ENCODE peak calls at places on chromosomes 12 and 14, in six cellular contexts. One of them, this sample, is unnamed. For H3K36me3, the result is how much of the 10 kb centered on the place peaks cover.

GRCh38 chr12:52658196-52658595 is 6.2 kb upstream of the KRT2 start:
- DNase-seq in brain microvascular endothelial cell: no peak
- DNase-seq in left ventricle myocardium inferior: no peak
- DNase-seq in fibroblast of lung: no peak
- DNase-seq in psoas muscle: no peak
- DNase-seq in naive thymus-derived CD4-positive, alpha-beta T cell: no peak
- DNase-seq in this sample: no peak

GRCh38 chr12:80778005-80778541 is 61.4 kb downstream of the MYF5 start:
- DNase-seq in brain microvascular endothelial cell: peak
- DNase-seq in left ventricle myocardium inferior: peak
- DNase-seq in fibroblast of lung: peak
- DNase-seq in psoas muscle: no peak
- DNase-seq in naive thymus-derived CD4-positive, alpha-beta T cell: no peak
- DNase-seq in this sample: no peak

GRCh38 chr12:106601031-106601430 is 18.2 kb downstream of the RFX4 start:
- DNase-seq in brain microvascular endothelial cell: no peak
- DNase-seq in left ventricle myocardium inferior: no peak
- DNase-seq in fibroblast of lung: no peak
- DNase-seq in psoas muscle: no peak
- DNase-seq in naive thymus-derived CD4-positive, alpha-beta T cell: no peak
- DNase-seq in this sample: no peak

GRCh38 chr14:67837011-67837624 is 17.5 kb downstream of the RAD51B start:
- DNase-seq in brain microvascular endothelial cell: peak
- DNase-seq in left ventricle myocardium inferior: no peak
- DNase-seq in fibroblast of lung: peak
- DNase-seq in psoas muscle: no peak
- DNase-seq in naive thymus-derived CD4-positive, alpha-beta T cell: peak
- DNase-seq in this sample: peak

GRCh38 chr12:72000969-72001648 is 62.5 kb downstream of the TPH2 start:
- DNase-seq in brain microvascular endothelial cell: no peak
- DNase-seq in left ventricle myocardium inferior: no peak
- DNase-seq in fibroblast of lung: no peak
- DNase-seq in psoas muscle: no peak
- DNase-seq in naive thymus-derived CD4-positive, alpha-beta T cell: no peak
- DNase-seq in this sample: no peak

GRCh38 chr12:57089259-57090245 is 638 bp downstream of the NAB2 start:
- DNase-seq in brain microvascular endothelial cell: peak
- DNase-seq in left ventricle myocardium inferior: peak
- DNase-seq in fibroblast of lung: peak
- DNase-seq in psoas muscle: peak
- DNase-seq in naive thymus-derived CD4-positive, alpha-beta T cell: peak
- DNase-seq in this sample: peak

GRCh38 chr12:131796754-131797587 is 31.2 kb upstream of the MMP17 start:
- DNase-seq in brain microvascular endothelial cell: no peak
- DNase-seq in left ventricle myocardium inferior: no peak
- DNase-seq in fibroblast of lung: peak
- DNase-seq in psoas muscle: no peak
- DNase-seq in naive thymus-derived CD4-positive, alpha-beta T cell: no peak
- DNase-seq in this sample: no peak

GRCh38 chr12:4270016-4270669 is 3.4 kb upstream of the CCND2 start:
- DNase-seq in brain microvascular endothelial cell: no peak
- DNase-seq in left ventricle myocardium inferior: no peak
- DNase-seq in fibroblast of lung: no peak
- DNase-seq in psoas muscle: no peak
- DNase-seq in naive thymus-derived CD4-positive, alpha-beta T cell: peak
- DNase-seq in this sample: peak

GRCh38 chr12:57893460-57894353 is 47.2 kb upstream of the CTDSP2 start:
- DNase-seq in brain microvascular endothelial cell: peak
- DNase-seq in left ventricle myocardium inferior: peak
- DNase-seq in fibroblast of lung: peak
- DNase-seq in psoas muscle: peak
- DNase-seq in naive thymus-derived CD4-positive, alpha-beta T cell: no peak
- DNase-seq in this sample: no peak

GRCh38 chr14:77612011-77612620 is 4.3 kb downstream of the SPTLC2 start:
- DNase-seq in brain microvascular endothelial cell: no peak
- DNase-seq in left ventricle myocardium inferior: no peak
- DNase-seq in fibroblast of lung: peak
- DNase-seq in psoas muscle: no peak
- DNase-seq in naive thymus-derived CD4-positive, alpha-beta T cell: no peak
- DNase-seq in this sample: no peak

GRCh38 chr12:75979181-75979580 is 52.4 kb downstream of the PHLDA1 start:
- DNase-seq in brain microvascular endothelial cell: peak
- DNase-seq in left ventricle myocardium inferior: no peak
- DNase-seq in fibroblast of lung: peak
- DNase-seq in psoas muscle: no peak
- DNase-seq in naive thymus-derived CD4-positive, alpha-beta T cell: no peak
- DNase-seq in this sample: no peak

GRCh38 chr12:124636138-124636968 is 68.9 kb upstream of the NCOR2 start:
- DNase-seq in brain microvascular endothelial cell: peak
- DNase-seq in left ventricle myocardium inferior: no peak
- DNase-seq in fibroblast of lung: peak
- DNase-seq in psoas muscle: peak
- DNase-seq in naive thymus-derived CD4-positive, alpha-beta T cell: no peak
- DNase-seq in this sample: peak

GRCh38 chr12:52336641-52337040 is 15.4 kb upstream of the KRT83 start:
- DNase-seq in brain microvascular endothelial cell: no peak
- DNase-seq in left ventricle myocardium inferior: no peak
- DNase-seq in fibroblast of lung: no peak
- DNase-seq in psoas muscle: no peak
- DNase-seq in naive thymus-derived CD4-positive, alpha-beta T cell: no peak
- DNase-seq in this sample: no peak

GRCh38 chr12:62435337-62436163 is 31.1 kb upstream of the MON2 start:
- DNase-seq in brain microvascular endothelial cell: peak
- DNase-seq in left ventricle myocardium inferior: peak
- DNase-seq in fibroblast of lung: peak
- DNase-seq in psoas muscle: peak
- DNase-seq in naive thymus-derived CD4-positive, alpha-beta T cell: peak
- DNase-seq in this sample: no peak

GRCh38 chr12:4164591-4165558 is 108.7 kb upstream of the CCND2 start:
- DNase-seq in brain microvascular endothelial cell: peak
- DNase-seq in left ventricle myocardium inferior: peak
- DNase-seq in fibroblast of lung: peak
- DNase-seq in psoas muscle: peak
- DNase-seq in naive thymus-derived CD4-positive, alpha-beta T cell: peak
- DNase-seq in this sample: peak

DNA sequence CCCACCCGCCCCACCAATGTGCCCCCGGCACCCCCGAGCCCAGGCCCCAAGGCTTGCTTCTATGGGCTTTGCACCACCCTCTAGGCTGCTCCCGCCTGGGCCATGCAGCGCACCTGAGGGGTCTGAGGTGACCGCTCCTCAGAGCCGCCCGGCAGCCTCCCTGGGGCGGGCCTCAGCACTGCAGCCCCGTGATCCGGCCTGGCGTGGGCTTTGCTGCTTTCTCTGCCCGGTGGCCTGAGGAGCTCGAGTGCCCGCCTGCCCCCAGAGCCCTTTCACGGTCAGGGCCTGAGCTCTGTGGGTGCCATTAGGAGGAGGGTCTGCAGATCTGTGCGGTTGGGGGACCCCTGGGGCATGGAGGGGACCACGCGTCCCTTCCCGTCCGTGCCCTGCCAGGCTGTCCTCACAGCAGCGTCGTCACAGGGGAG is 6.2 kb downstream of the MTA1 start:
- DNase-seq in brain microvascular endothelial cell: no peak
- DNase-seq in left ventricle myocardium inferior: no peak
- DNase-seq in fibroblast of lung: no peak
- DNase-seq in psoas muscle: no peak
- DNase-seq in naive thymus-derived CD4-positive, alpha-beta T cell: no peak
- DNase-seq in this sample: no peak
- H3K36me3 ChIP-seq in brain microvascular endothelial cell: under half
- H3K36me3 ChIP-seq in left ventricle myocardium inferior: under half
- H3K36me3 ChIP-seq in fibroblast of lung: under half
- H3K36me3 ChIP-seq in psoas muscle: under half
- H3K36me3 ChIP-seq in naive thymus-derived CD4-positive, alpha-beta T cell: under half
- H3K36me3 ChIP-seq in this sample: under half

DNA sequence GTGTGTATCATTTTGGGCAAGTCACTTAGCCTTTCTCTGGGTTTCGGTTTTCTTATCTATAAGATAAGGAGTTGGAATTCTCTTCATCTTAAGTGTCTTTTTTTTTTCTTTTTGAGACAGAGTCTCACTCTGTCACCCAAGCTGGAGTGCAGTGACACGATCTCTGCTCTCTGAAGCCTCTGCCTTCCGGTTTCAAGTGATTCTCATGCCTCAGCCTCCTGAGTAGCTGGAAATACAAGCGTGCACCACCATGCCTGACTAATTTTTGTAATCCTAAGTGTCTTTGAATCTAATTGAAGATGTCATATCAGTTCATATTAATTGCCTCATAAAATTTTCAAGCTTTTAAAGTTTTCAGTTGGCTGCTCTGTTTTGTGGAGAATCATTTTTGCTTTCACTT is 4.0 kb downstream of the SRGAP1 start:
- DNase-seq in brain microvascular endothelial cell: no peak
- DNase-seq in left ventricle myocardium inferior: no peak
- DNase-seq in fibroblast of lung: no peak
- DNase-seq in psoas muscle: no peak
- DNase-seq in naive thymus-derived CD4-positive, alpha-beta T cell: no peak
- DNase-seq in this sample: no peak
- H3K27ac ChIP-seq in brain microvascular endothelial cell: no peak
- H3K27ac ChIP-seq in left ventricle myocardium inferior: no peak
- H3K27ac ChIP-seq in fibroblast of lung: no peak
- H3K27ac ChIP-seq in psoas muscle: no peak
- H3K27ac ChIP-seq in naive thymus-derived CD4-positive, alpha-beta T cell: no peak
- H3K27ac ChIP-seq in this sample: no peak

GRCh38 chr14:21647380-21647779 is 6.3 kb upstream of the OR4E2 start:
- DNase-seq in brain microvascular endothelial cell: peak
- DNase-seq in left ventricle myocardium inferior: no peak
- DNase-seq in fibroblast of lung: no peak
- DNase-seq in psoas muscle: no peak
- DNase-seq in naive thymus-derived CD4-positive, alpha-beta T cell: no peak
- DNase-seq in this sample: no peak
- H3K36me3 ChIP-seq in brain microvascular endothelial cell: under half
- H3K36me3 ChIP-seq in left ventricle myocardium inferior: under half
- H3K36me3 ChIP-seq in fibroblast of lung: under half
- H3K36me3 ChIP-seq in psoas muscle: under half
- H3K36me3 ChIP-seq in naive thymus-derived CD4-positive, alpha-beta T cell: under half
- H3K36me3 ChIP-seq in this sample: under half

DNA sequence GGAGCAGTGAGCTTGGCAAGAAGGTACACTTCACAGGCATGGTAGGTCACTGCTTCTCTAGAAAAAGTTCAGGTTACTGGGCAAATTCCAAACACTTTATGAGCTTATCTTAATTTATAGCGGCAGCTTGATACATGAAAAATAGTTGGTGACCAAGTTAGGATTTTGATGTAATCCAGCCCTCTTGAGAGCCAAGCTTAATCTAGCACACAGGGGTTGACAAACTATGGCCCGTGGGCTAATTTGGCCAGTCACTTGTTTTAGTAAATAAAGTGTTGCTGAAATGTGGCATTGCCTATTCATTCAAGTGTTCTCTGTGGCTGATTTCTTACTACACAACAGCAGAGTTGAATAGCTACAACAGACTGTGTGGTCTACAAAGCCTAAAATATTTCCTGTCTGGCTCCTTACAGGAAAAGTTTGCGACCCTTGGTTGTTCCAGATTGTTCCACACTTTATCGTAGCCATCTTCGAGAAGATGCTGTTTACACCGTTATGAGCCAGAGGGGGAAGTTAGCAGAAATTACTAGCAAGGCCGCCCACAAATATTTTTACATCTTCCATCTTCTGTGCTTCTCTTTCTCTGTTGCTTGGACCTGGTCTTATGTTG is 120.9 kb downstream of the DAAM1 start:
- DNase-seq in brain microvascular endothelial cell: no peak
- DNase-seq in left ventricle myocardium inferior: no peak
- DNase-seq in fibroblast of lung: peak
- DNase-seq in psoas muscle: no peak
- DNase-seq in naive thymus-derived CD4-positive, alpha-beta T cell: no peak
- DNase-seq in this sample: no peak
- H3K27ac ChIP-seq in brain microvascular endothelial cell: no peak
- H3K27ac ChIP-seq in left ventricle myocardium inferior: peak
- H3K27ac ChIP-seq in fibroblast of lung: no peak
- H3K27ac ChIP-seq in psoas muscle: no peak
- H3K27ac ChIP-seq in naive thymus-derived CD4-positive, alpha-beta T cell: no peak
- H3K27ac ChIP-seq in this sample: no peak

GRCh38 chr12:108821407-108822397 is 35.7 kb downstream of the SSH1 start:
- DNase-seq in brain microvascular endothelial cell: peak
- DNase-seq in left ventricle myocardium inferior: no peak
- DNase-seq in fibroblast of lung: peak
- DNase-seq in psoas muscle: no peak
- DNase-seq in naive thymus-derived CD4-positive, alpha-beta T cell: no peak
- DNase-seq in this sample: no peak

GRCh38 chr12:108820700-108821406 is 36.5 kb downstream of the SSH1 start:
- DNase-seq in brain microvascular endothelial cell: no peak
- DNase-seq in left ventricle myocardium inferior: no peak
- DNase-seq in fibroblast of lung: no peak
- DNase-seq in psoas muscle: no peak
- DNase-seq in naive thymus-derived CD4-positive, alpha-beta T cell: no peak
- DNase-seq in this sample: no peak

GRCh38 chr12:108822458-108823205 is 34.8 kb downstream of the SSH1 start:
- DNase-seq in brain microvascular endothelial cell: no peak
- DNase-seq in left ventricle myocardium inferior: no peak
- DNase-seq in fibroblast of lung: no peak
- DNase-seq in psoas muscle: no peak
- DNase-seq in naive thymus-derived CD4-positive, alpha-beta T cell: no peak
- DNase-seq in this sample: no peak

GRCh38 chr12:108817909-108818308 is 39.5 kb downstream of the SSH1 start:
- DNase-seq in brain microvascular endothelial cell: no peak
- DNase-seq in left ventricle myocardium inferior: no peak
- DNase-seq in fibroblast of lung: no peak
- DNase-seq in psoas muscle: no peak
- DNase-seq in naive thymus-derived CD4-positive, alpha-beta T cell: no peak
- DNase-seq in this sample: no peak

DNA sequence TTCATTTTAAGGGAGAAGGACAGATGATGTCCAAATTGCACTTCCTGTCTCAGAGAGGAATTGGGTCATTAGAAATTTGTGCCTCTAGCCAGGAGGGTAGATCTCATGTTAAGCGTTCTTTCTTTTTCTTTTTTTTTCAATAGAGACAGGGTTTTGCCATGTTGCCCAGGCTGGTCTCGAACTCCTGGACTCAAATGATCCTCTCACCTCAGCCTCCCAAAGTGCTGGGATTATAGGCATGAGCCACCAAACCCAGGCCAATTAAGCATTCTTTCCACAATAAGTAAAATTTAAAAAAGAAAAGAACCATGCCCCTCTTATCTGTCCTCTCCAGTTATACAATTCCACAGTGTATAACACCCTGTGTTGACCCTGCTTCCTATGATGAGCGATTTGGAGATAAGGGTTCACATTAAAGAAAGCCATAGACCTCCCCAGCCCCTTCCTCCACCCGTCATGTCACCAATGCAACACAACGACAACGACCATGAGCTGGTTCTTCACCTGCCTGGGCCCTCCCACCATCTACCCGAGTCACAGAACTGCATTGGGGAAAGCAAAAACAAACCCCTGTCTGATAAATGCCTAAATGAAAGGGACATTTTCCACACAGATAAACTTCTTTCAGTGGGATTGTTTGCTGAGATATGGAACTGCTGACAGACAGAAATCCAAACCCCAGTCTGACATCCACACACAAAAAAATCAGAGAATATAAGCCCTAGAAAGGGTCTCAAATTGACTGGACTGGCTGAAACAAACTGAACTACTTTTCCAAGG is 37.3 kb downstream of the SSH1 start:
- DNase-seq in brain microvascular endothelial cell: no peak
- DNase-seq in left ventricle myocardium inferior: no peak
- DNase-seq in fibroblast of lung: no peak
- DNase-seq in psoas muscle: no peak
- DNase-seq in naive thymus-derived CD4-positive, alpha-beta T cell: no peak
- DNase-seq in this sample: no peak
- H3K36me3 ChIP-seq in brain microvascular endothelial cell: half or more
- H3K36me3 ChIP-seq in left ventricle myocardium inferior: half or more
- H3K36me3 ChIP-seq in fibroblast of lung: under half
- H3K36me3 ChIP-seq in psoas muscle: under half
- H3K36me3 ChIP-seq in naive thymus-derived CD4-positive, alpha-beta T cell: under half
- H3K36me3 ChIP-seq in this sample: under half

This sample was measured in CD8-positive, alpha-beta T cell.